ENCODE peak calls at places on chromosomes 6 and 20, in six cellular contexts. One of them, this sample, is unnamed.

GRCh38 chr6:150395388-150396009 is 26.7 kb downstream of the IYD start:
- DNase-seq in spleen: no peak
- DNase-seq in breast epithelium: peak
- DNase-seq in transverse colon: peak
- DNase-seq in K562: peak
- DNase-seq in upper lobe of left lung: peak
- DNase-seq in this sample: peak

GRCh38 chr20:36349384-36350170 is 43.4 kb downstream of the DLGAP4 start:
- DNase-seq in spleen: no peak
- DNase-seq in breast epithelium: no peak
- DNase-seq in transverse colon: no peak
- DNase-seq in K562: no peak
- DNase-seq in upper lobe of left lung: no peak
- DNase-seq in this sample: no peak

GRCh38 chr20:57793421-57793820 is 83.6 kb upstream of the PMEPA1 start:
- DNase-seq in spleen: peak
- DNase-seq in breast epithelium: no peak
- DNase-seq in transverse colon: no peak
- DNase-seq in K562: no peak
- DNase-seq in upper lobe of left lung: peak
- DNase-seq in this sample: no peak

GRCh38 chr20:37243937-37244571 is 17.6 kb downstream of the GHRH start:
- DNase-seq in spleen: no peak
- DNase-seq in breast epithelium: peak
- DNase-seq in transverse colon: no peak
- DNase-seq in K562: no peak
- DNase-seq in upper lobe of left lung: no peak
- DNase-seq in this sample: no peak

GRCh38 chr6:781350-781961 is 88.5 kb upstream of the EXOC2 start:
- DNase-seq in spleen: no peak
- DNase-seq in breast epithelium: no peak
- DNase-seq in transverse colon: no peak
- DNase-seq in K562: peak
- DNase-seq in upper lobe of left lung: no peak
- DNase-seq in this sample: no peak

GRCh38 chr6:157162756-157163433 is 160.4 kb downstream of the TMEM242 start:
- DNase-seq in spleen: no peak
- DNase-seq in breast epithelium: no peak
- DNase-seq in transverse colon: no peak
- DNase-seq in K562: no peak
- DNase-seq in upper lobe of left lung: no peak
- DNase-seq in this sample: no peak

GRCh38 chr6:150394886-150395285 is 26.1 kb downstream of the IYD start:
- DNase-seq in spleen: no peak
- DNase-seq in breast epithelium: no peak
- DNase-seq in transverse colon: no peak
- DNase-seq in K562: no peak
- DNase-seq in upper lobe of left lung: no peak
- DNase-seq in this sample: no peak

GRCh38 chr6:163232015-163232523 is 182.4 kb upstream of the QKI start:
- DNase-seq in spleen: no peak
- DNase-seq in breast epithelium: no peak
- DNase-seq in transverse colon: no peak
- DNase-seq in K562: no peak
- DNase-seq in upper lobe of left lung: peak
- DNase-seq in this sample: no peak

GRCh38 chr20:32976746-32977145 is 27.5 kb downstream of the SUN5 start:
- DNase-seq in spleen: no peak
- DNase-seq in breast epithelium: no peak
- DNase-seq in transverse colon: no peak
- DNase-seq in K562: no peak
- DNase-seq in upper lobe of left lung: no peak
- DNase-seq in this sample: no peak

GRCh38 chr20:19986419-19986818 is 30.7 kb upstream of the NAA20 start:
- DNase-seq in spleen: no peak
- DNase-seq in breast epithelium: no peak
- DNase-seq in transverse colon: no peak
- DNase-seq in K562: no peak
- DNase-seq in upper lobe of left lung: no peak
- DNase-seq in this sample: no peak

GRCh38 chr6:41306187-41306854 is 19.8 kb upstream of the TREM1 start:
- DNase-seq in spleen: no peak
- DNase-seq in breast epithelium: peak
- DNase-seq in transverse colon: peak
- DNase-seq in K562: peak
- DNase-seq in upper lobe of left lung: no peak
- DNase-seq in this sample: no peak

GRCh38 chr6:45787384-45787783 is 228.3 kb downstream of the CLIC5 start:
- DNase-seq in spleen: no peak
- DNase-seq in breast epithelium: no peak
- DNase-seq in transverse colon: no peak
- DNase-seq in K562: no peak
- DNase-seq in upper lobe of left lung: no peak
- DNase-seq in this sample: no peak

GRCh38 chr20:25372584-25373336 is 17.9 kb downstream of the ABHD12 start:
- DNase-seq in spleen: no peak
- DNase-seq in breast epithelium: no peak
- DNase-seq in transverse colon: no peak
- DNase-seq in K562: no peak
- DNase-seq in upper lobe of left lung: no peak
- DNase-seq in this sample: no peak

GRCh38 chr20:53999077-53999476 is 71.3 kb downstream of the BCAS1 start:
- DNase-seq in spleen: no peak
- DNase-seq in breast epithelium: no peak
- DNase-seq in transverse colon: no peak
- DNase-seq in K562: no peak
- DNase-seq in upper lobe of left lung: no peak
- DNase-seq in this sample: no peak

GRCh38 chr6:42210551-42210950 is 7.1 kb downstream of the MRPS10 start:
- DNase-seq in spleen: no peak
- DNase-seq in breast epithelium: no peak
- DNase-seq in transverse colon: no peak
- DNase-seq in K562: no peak
- DNase-seq in upper lobe of left lung: no peak
- DNase-seq in this sample: no peak

GRCh38 chr20:58706975-58707681 is 14.5 kb downstream of the NPEPL1 start:
- DNase-seq in spleen: peak
- DNase-seq in breast epithelium: peak
- DNase-seq in transverse colon: peak
- DNase-seq in K562: no peak
- DNase-seq in upper lobe of left lung: peak
- DNase-seq in this sample: no peak

GRCh38 chr20:33007376-33008335 is at the start of gene BPIFB2:
- DNase-seq in spleen: peak
- DNase-seq in breast epithelium: no peak
- DNase-seq in transverse colon: no peak
- DNase-seq in K562: no peak
- DNase-seq in upper lobe of left lung: no peak
- DNase-seq in this sample: no peak

GRCh38 chr6:132213191-132213590 is 188.1 kb downstream of the MOXD1 start:
- DNase-seq in spleen: no peak
- DNase-seq in breast epithelium: no peak
- DNase-seq in transverse colon: no peak
- DNase-seq in K562: no peak
- DNase-seq in upper lobe of left lung: no peak
- DNase-seq in this sample: no peak

GRCh38 chr6:7827142-7827541 is 83.4 kb downstream of the TXNDC5 start:
- DNase-seq in spleen: no peak
- DNase-seq in breast epithelium: no peak
- DNase-seq in transverse colon: no peak
- DNase-seq in K562: no peak
- DNase-seq in upper lobe of left lung: no peak
- DNase-seq in this sample: no peak

GRCh38 chr6:140921366-140922226 is 1211.1 kb upstream of the GJE1 start:
- DNase-seq in spleen: no peak
- DNase-seq in breast epithelium: no peak
- DNase-seq in transverse colon: peak
- DNase-seq in K562: peak
- DNase-seq in upper lobe of left lung: no peak
- DNase-seq in this sample: no peak

GRCh38 chr20:22562620-22563019 is 21.8 kb downstream of the FOXA2 start:
- DNase-seq in spleen: no peak
- DNase-seq in breast epithelium: no peak
- DNase-seq in transverse colon: no peak
- DNase-seq in K562: no peak
- DNase-seq in upper lobe of left lung: no peak
- DNase-seq in this sample: no peak

GRCh38 chr6:106512048-106512957 is 117.0 kb downstream of the RTN4IP1 start:
- DNase-seq in spleen: peak
- DNase-seq in breast epithelium: peak
- DNase-seq in transverse colon: peak
- DNase-seq in K562: no peak
- DNase-seq in upper lobe of left lung: peak
- DNase-seq in this sample: peak

GRCh38 chr6:74863968-74864367 is 341.9 kb downstream of the COL12A1 start:
- DNase-seq in spleen: no peak
- DNase-seq in breast epithelium: no peak
- DNase-seq in transverse colon: no peak
- DNase-seq in K562: no peak
- DNase-seq in upper lobe of left lung: no peak
- DNase-seq in this sample: no peak

DNA sequence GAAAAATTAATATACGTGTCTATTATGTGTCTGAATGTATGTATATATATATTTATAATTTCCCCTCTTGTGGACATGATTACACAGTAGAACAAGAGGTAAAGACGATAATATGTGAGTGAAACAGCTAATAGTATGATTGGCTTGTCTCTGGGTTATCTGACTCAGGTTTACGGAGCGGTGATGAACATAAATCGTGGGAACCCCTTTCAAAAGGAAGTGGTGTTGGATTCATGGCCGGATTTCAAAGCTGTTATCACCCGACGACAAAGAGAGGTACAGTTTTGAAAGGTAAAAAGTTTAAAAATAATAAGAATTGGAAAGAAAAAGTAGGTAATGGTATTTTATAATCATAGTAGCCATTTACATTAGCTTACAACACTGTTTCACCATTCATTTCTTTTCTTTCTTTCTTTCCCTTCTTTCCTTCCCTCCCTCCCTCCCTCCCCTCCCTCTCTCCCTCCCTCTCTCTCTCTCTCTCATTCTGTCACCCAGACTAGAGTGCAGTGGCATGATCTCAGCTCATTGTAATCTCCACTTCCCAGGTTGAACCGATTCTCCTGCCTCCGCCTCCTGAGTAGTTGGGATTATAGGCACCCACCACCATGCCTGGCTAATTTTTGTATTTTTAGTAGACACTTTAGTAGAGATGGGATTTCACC is 15.9 kb downstream of the GLYATL3 start:
- DNase-seq in spleen: no peak
- DNase-seq in breast epithelium: no peak
- DNase-seq in transverse colon: no peak
- DNase-seq in K562: no peak
- DNase-seq in upper lobe of left lung: no peak
- DNase-seq in this sample: no peak
- TF ChIP-seq POLR2AphosphoS5 in spleen: no peak
- TF ChIP-seq POLR2AphosphoS5 in breast epithelium: no peak
- TF ChIP-seq POLR2AphosphoS5 in transverse colon: no peak
- TF ChIP-seq POLR2AphosphoS5 in K562: no peak
- TF ChIP-seq POLR2AphosphoS5 in upper lobe of left lung: no peak
- TF ChIP-seq POLR2AphosphoS5 in this sample: no peak

GRCh38 chr20:50754420-50754819 is 23.0 kb downstream of the PARD6B start:
- DNase-seq in spleen: no peak
- DNase-seq in breast epithelium: no peak
- DNase-seq in transverse colon: no peak
- DNase-seq in K562: no peak
- DNase-seq in upper lobe of left lung: no peak
- DNase-seq in this sample: no peak
- TF ChIP-seq POLR2AphosphoS5 in spleen: no peak
- TF ChIP-seq POLR2AphosphoS5 in breast epithelium: no peak
- TF ChIP-seq POLR2AphosphoS5 in transverse colon: no peak
- TF ChIP-seq POLR2AphosphoS5 in K562: no peak
- TF ChIP-seq POLR2AphosphoS5 in upper lobe of left lung: no peak
- TF ChIP-seq POLR2AphosphoS5 in this sample: no peak

DNA sequence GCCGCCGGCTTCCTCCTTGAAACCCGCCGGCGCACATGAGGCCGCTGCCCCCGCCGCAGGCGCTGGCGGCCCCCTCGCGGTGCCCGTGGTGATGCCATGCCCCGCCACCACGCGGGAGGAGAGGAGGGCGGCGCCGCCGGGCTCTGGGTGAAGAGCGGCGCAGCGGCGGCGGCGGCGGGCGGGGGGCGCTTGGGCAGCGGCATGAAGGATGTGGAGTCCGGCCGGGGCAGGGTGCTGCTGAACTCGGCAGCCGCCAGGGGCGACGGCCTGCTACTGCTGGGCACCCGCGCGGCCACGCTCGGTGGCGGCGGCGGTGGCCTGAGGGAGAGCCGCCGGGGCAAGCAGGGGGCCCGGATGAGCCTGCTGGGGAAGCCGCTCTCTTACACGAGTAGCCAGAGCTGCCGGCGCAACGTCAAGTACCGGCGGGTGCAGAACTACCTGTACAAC is 253 bp downstream of the KCNQ5 start:
- DNase-seq in spleen: peak
- DNase-seq in breast epithelium: no peak
- DNase-seq in transverse colon: peak
- DNase-seq in K562: peak
- DNase-seq in upper lobe of left lung: peak
- DNase-seq in this sample: peak
- TF ChIP-seq POLR2AphosphoS5 in spleen: no peak
- TF ChIP-seq POLR2AphosphoS5 in breast epithelium: no peak
- TF ChIP-seq POLR2AphosphoS5 in transverse colon: no peak
- TF ChIP-seq POLR2AphosphoS5 in K562: no peak
- TF ChIP-seq POLR2AphosphoS5 in upper lobe of left lung: no peak
- TF ChIP-seq POLR2AphosphoS5 in this sample: no peak

GRCh38 chr6:53348436-53349208 is at the start of gene ELOVL5:
- DNase-seq in spleen: peak
- DNase-seq in breast epithelium: peak
- DNase-seq in transverse colon: peak
- DNase-seq in K562: peak
- DNase-seq in upper lobe of left lung: peak
- DNase-seq in this sample: peak

GRCh38 chr6:53352360-53352759 is 3.6 kb upstream of the ELOVL5 start:
- DNase-seq in spleen: no peak
- DNase-seq in breast epithelium: no peak
- DNase-seq in transverse colon: no peak
- DNase-seq in K562: no peak
- DNase-seq in upper lobe of left lung: no peak
- DNase-seq in this sample: no peak

GRCh38 chr6:53347250-53347920 is 1.4 kb downstream of the ELOVL5 start:
- DNase-seq in spleen: no peak
- DNase-seq in breast epithelium: no peak
- DNase-seq in transverse colon: no peak
- DNase-seq in K562: no peak
- DNase-seq in upper lobe of left lung: no peak
- DNase-seq in this sample: no peak

GRCh38 chr6:53347921-53348435 is 772 bp downstream of the ELOVL5 start:
- DNase-seq in spleen: peak
- DNase-seq in breast epithelium: peak
- DNase-seq in transverse colon: peak
- DNase-seq in K562: peak
- DNase-seq in upper lobe of left lung: peak
- DNase-seq in this sample: no peak

DNA sequence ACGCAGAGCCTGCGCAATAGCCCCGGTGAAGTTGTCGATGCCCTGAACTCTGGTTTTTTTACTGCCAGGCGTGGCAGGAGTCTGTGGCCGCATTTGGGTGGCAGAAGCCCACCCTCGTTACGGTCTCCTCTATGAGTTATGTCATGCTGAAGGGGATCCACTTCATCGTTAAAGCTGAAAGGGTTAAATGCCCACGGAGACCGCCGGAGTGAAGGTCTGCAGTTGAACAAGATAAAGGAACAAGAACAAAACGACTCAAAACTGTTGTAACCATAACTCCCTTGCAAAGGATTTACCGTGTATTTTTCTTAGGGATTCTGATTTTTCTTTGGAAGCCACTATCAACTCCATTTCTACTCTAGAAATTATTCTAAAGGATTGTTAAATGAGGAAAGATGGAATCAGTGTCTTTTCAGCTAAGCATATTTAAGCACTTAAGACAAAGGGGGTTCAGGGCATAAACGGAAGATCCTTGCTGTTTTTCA is 501 bp upstream of the ELOVL5 start:
- DNase-seq in spleen: no peak
- DNase-seq in breast epithelium: no peak
- DNase-seq in transverse colon: no peak
- DNase-seq in K562: no peak
- DNase-seq in upper lobe of left lung: no peak
- DNase-seq in this sample: no peak
- TF ChIP-seq POLR2AphosphoS5 in spleen: no peak
- TF ChIP-seq POLR2AphosphoS5 in breast epithelium: no peak
- TF ChIP-seq POLR2AphosphoS5 in transverse colon: no peak
- TF ChIP-seq POLR2AphosphoS5 in K562: no peak
- TF ChIP-seq POLR2AphosphoS5 in upper lobe of left lung: no peak
- TF ChIP-seq POLR2AphosphoS5 in this sample: no peak

This sample was measured in GM12892.